ENCODE peak calls at places on chromosome 13, in four cellular contexts. S, K, P and H are unnamed samples.

GRCh38 chr13:98828614-98829013 is 76.1 kb upstream of the SLC15A1 start:
- DNase-seq in S (peak), K (no peak), P (no peak), H (no peak)

GRCh38 chr13:19601749-19602725 is 31.4 kb upstream of the MPHOSPH8 start:
- DNase-seq in S (no peak), K (peak), P (peak), H (peak)

GRCh38 chr13:20939662-20940061 is 37.1 kb upstream of the XPO4 start:
- DNase-seq in S (no peak), K (no peak), P (no peak), H (no peak)

GRCh38 chr13:25906211-25906661 is 145.6 kb downstream of the SHISA2 start:
- DNase-seq in S (no peak), K (no peak), P (no peak), H (no peak)

GRCh38 chr13:60260440-60260839 is 96.7 kb upstream of the DIAPH3 start:
- DNase-seq in S (no peak), K (no peak), P (no peak), H (no peak)

GRCh38 chr13:77386880-77387606 is 60.1 kb upstream of the MYCBP2 start:
- DNase-seq in S (no peak), K (no peak), P (no peak), H (no peak)

GRCh38 chr13:35961002-35961401 is 170.2 kb downstream of the DCLK1 start:
- DNase-seq in S (no peak), K (no peak), P (no peak), H (no peak)

GRCh38 chr13:39603424-39603947 is 493 bp upstream of the LHFPL6 start:
- DNase-seq in S (peak), K (no peak), P (no peak), H (peak)

GRCh38 chr13:19634129-19634740 is 776 bp downstream of the MPHOSPH8 start:
- DNase-seq in S (no peak), K (no peak), P (no peak), H (peak)

GRCh38 chr13:112943309-112944125 is 25.5 kb upstream of the MCF2L start:
- DNase-seq in S (no peak), K (peak), P (peak), H (no peak)

GRCh38 chr13:45584816-45585215 is 30.7 kb downstream of the ERICH6B start:
- DNase-seq in S (no peak), K (no peak), P (no peak), H (peak)

GRCh38 chr13:44191504-44192171 is 182.0 kb upstream of the SERP2 start:
- DNase-seq in S (peak), K (peak), P (peak), H (peak)

GRCh38 chr13:31012285-31013024 is 80.0 kb downstream of the TEX26 start:
- DNase-seq in S (no peak), K (no peak), P (no peak), H (peak)

GRCh38 chr13:37453246-37453645 is 145.3 kb downstream of the POSTN start:
- DNase-seq in S (no peak), K (no peak), P (no peak), H (peak)

GRCh38 chr13:37640499-37640898 is 41.9 kb upstream of the POSTN start:
- DNase-seq in S (no peak), K (no peak), P (no peak), H (peak)

GRCh38 chr13:109835321-109835720 is 48.9 kb upstream of the IRS2 start:
- DNase-seq in S (peak), K (no peak), P (no peak), H (no peak)

GRCh38 chr13:78491978-78492377 is 111.4 kb downstream of the POU4F1 start:
- DNase-seq in S (no peak), K (no peak), P (no peak), H (no peak)

GRCh38 chr13:28530729-28531194 is 35.8 kb upstream of the FLT1 start:
- DNase-seq in S (no peak), K (no peak), P (no peak), H (no peak)

GRCh38 chr13:97004886-97005285 is 10.6 kb upstream of the OXGR1 start:
- DNase-seq in S (no peak), K (no peak), P (no peak), H (no peak)

GRCh38 chr13:46571189-46571901 is 18.4 kb downstream of the LRCH1 start:
- DNase-seq in S (no peak), K (no peak), P (no peak), H (no peak)

GRCh38 chr13:110916671-110917142 is 1.8 kb upstream of the ANKRD10 start:
- DNase-seq in S (peak), K (no peak), P (no peak), H (no peak)

GRCh38 chr13:110185696-110186095 is 121.3 kb downstream of the COL4A1 start:
- DNase-seq in S (peak), K (no peak), P (no peak), H (no peak)

GRCh38 chr13:40780822-40781401 is 8.5 kb upstream of the SLC25A15 start:
- DNase-seq in S (no peak), K (no peak), P (no peak), H (peak)

GRCh38 chr13:113853518-113854237 is 10.2 kb downstream of the GAS6 start:
- DNase-seq in S (peak), K (no peak), P (no peak), H (no peak)

GRCh38 chr13:111846396-111847174 is 220.4 kb upstream of the SOX1 start:
- DNase-seq in S (no peak), K (no peak), P (peak), H (no peak)

GRCh38 chr13:51534075-51534817 is 50.0 kb upstream of the WDFY2 start:
- DNase-seq in S (no peak), K (peak), P (no peak), H (no peak)

GRCh38 chr13:93361703-93362102 is 135.1 kb downstream of the GPC6 start:
- DNase-seq in S (no peak), K (no peak), P (no peak), H (no peak)

GRCh38 chr13:40228981-40229380 is 437.5 kb downstream of the FOXO1 start:
- DNase-seq in S (no peak), K (no peak), P (no peak), H (no peak)

GRCh38 chr13:113366031-113366588 is 2.2 kb upstream of the GRTP1 start:
- DNase-seq in S (no peak), K (no peak), P (no peak), H (no peak)

GRCh38 chr13:83162493-83162892 is 719.8 kb downstream of the SLITRK1 start:
- DNase-seq in S (no peak), K (no peak), P (no peak), H (no peak)

GRCh38 chr13:98541211-98541610 is 35.7 kb downstream of the STK24 start:
- DNase-seq in S (no peak), K (no peak), P (no peak), H (peak)

GRCh38 chr13:45482571-45483173 is 17.9 kb downstream of the COG3 start:
- DNase-seq in S (no peak), K (no peak), P (no peak), H (peak)

GRCh38 chr13:92164822-92165221 is 766.4 kb downstream of the GPC5 start:
- DNase-seq in S (no peak), K (no peak), P (no peak), H (no peak)